ENCODE peak calls at places on chromosome 11, in four cellular contexts. R, G, X and P are unnamed samples.
A peak's percentile ranks its signal among the peaks of the same experiment; 100 is the strongest.

GRCh38 chr11:102268083-102268984 is 49.0 kb upstream of the BIRC3 start:
- DNase-seq in R (peak; percentile 95), G (peak; percentile 60), X (peak; percentile 92), P (peak; percentile 81)

GRCh38 chr11:69321877-69322350 is 28.0 kb downstream of the MYEOV start:
- DNase-seq in R (peak; percentile 29), G (peak; percentile 60), X (no peak), P (no peak)

GRCh38 chr11:692824-693414 is 2.1 kb downstream of the DEAF1 start:
- DNase-seq in R (no peak), G (no peak), X (no peak), P (no peak)

GRCh38 chr11:79321282-79321681 is 119.5 kb downstream of the TENM4 start:
- DNase-seq in R (no peak), G (no peak), X (no peak), P (no peak)

GRCh38 chr11:24587655-24588054 is 90.8 kb downstream of the LUZP2 start:
- DNase-seq in R (no peak), G (no peak), X (no peak), P (no peak)

GRCh38 chr11:100557830-100558611 is 129.1 kb upstream of the ARHGAP42 start:
- DNase-seq in R (no peak), G (peak; percentile 30), X (no peak), P (no peak)

GRCh38 chr11:69542314-69543168 is 61.1 kb downstream of the LINC01488 start:
- DNase-seq in R (no peak), G (no peak), X (no peak), P (no peak)

GRCh38 chr11:35293699-35294098 is 125.7 kb downstream of the SLC1A2 start:
- DNase-seq in R (no peak), G (no peak), X (no peak), P (no peak)

GRCh38 chr11:2265396-2265795 is 5.0 kb downstream of the ASCL2 start:
- DNase-seq in R (no peak), G (no peak), X (no peak), P (no peak)

GRCh38 chr11:3163241-3163981 is 1.7 kb downstream of the OSBPL5 start:
- DNase-seq in R (no peak), G (no peak), X (no peak), P (no peak)

GRCh38 chr11:124174001-124174400 is 9.1 kb upstream of the OR10D3 start:
- DNase-seq in R (no peak), G (peak; percentile 77), X (peak; percentile 90), P (peak; percentile 61)